ENCODE peak calls at places on chromosomes 1 and 21, in five cellular contexts. Z, Y, H, Q and P are unnamed samples.

GRCh38 chr1:199550384-199551067 is 477.0 kb upstream of the NR5A2 start:
- DNase-seq in Y (no peak), Z (no peak), Q (no peak), H (no peak), P (no peak)

GRCh38 chr21:31656199-31657095 is 3.0 kb upstream of the SOD1 start:
- DNase-seq in Y (no peak), Z (no peak), H (no peak), Q (no peak), P (no peak)

GRCh38 chr1:42171679-42172266 is 7.2 kb upstream of the GUCA2A start:
- DNase-seq in Y (peak), H (no peak), Q (no peak), Z (no peak), P (no peak)

GRCh38 chr1:204479387-204480136 is 15.0 kb downstream of the PIK3C2B start:
- DNase-seq in Q (no peak), Z (peak), Y (peak), H (no peak), P (no peak)

GRCh38 chr1:117425050-117425734 is 57.9 kb downstream of the MAN1A2 start:
- DNase-seq in Q (no peak), H (no peak), Y (no peak), Z (no peak), P (no peak)

GRCh38 chr1:76292418-76293184 is 218.1 kb downstream of the ST6GALNAC3 start:
- DNase-seq in Q (no peak), Z (no peak), H (no peak), Y (no peak), P (peak)

GRCh38 chr1:15343729-15344128 is 66.0 kb upstream of the EFHD2 start:
- DNase-seq in Z (no peak), Q (no peak), Y (no peak), H (no peak), P (no peak)

GRCh38 chr1:62417351-62417999 is 19.4 kb upstream of the USP1 start:
- DNase-seq in Q (no peak), Z (no peak), Y (no peak), H (no peak), P (no peak)

GRCh38 chr1:210236386-210236839 is 3.8 kb downstream of the SERTAD4 start:
- DNase-seq in Q (no peak), Y (no peak), Z (no peak), H (no peak), P (no peak)

GRCh38 chr1:26848947-26849774 is 13.8 kb upstream of the SFN start:
- DNase-seq in Z (peak), Q (no peak), Y (peak), H (peak), P (peak)

GRCh38 chr1:9363061-9363471 is 70.4 kb downstream of the SPSB1 start:
- DNase-seq in H (no peak), Z (no peak), Y (no peak), Q (no peak), P (no peak)

GRCh38 chr1:235187316-235187715 is 26.3 kb upstream of the RBM34 start:
- DNase-seq in Q (no peak), Z (no peak), H (no peak), Y (no peak), P (no peak)

GRCh38 chr1:68327414-68327813 is 95.1 kb upstream of the WLS start:
- DNase-seq in Y (no peak), Z (no peak), H (peak), Q (no peak), P (no peak)

GRCh38 chr1:41950820-41951219 is 32.1 kb upstream of the HIVEP3 start:
- DNase-seq in Q (peak), Y (no peak), H (no peak), Z (no peak), P (no peak)

GRCh38 chr1:59020151-59020997 is 236.5 kb upstream of the JUN start:
- DNase-seq in Z (peak), Y (peak), H (peak), Q (peak), P (peak)

GRCh38 chr21:34526618-34527290 is 14.7 kb upstream of the KCNE1 start:
- DNase-seq in Q (peak), Y (peak), H (peak), Z (peak), P (peak)

GRCh38 chr1:64246294-64246917 is 43.0 kb downstream of the UBE2U start:
- DNase-seq in H (no peak), Q (peak), Y (no peak), Z (no peak), P (no peak)

GRCh38 chr1:67746299-67746698 is 61.3 kb downstream of the GADD45A start:
- DNase-seq in H (no peak), Y (no peak), Q (no peak), Z (no peak), P (no peak)

GRCh38 chr1:200311256-200311655 is 98.6 kb downstream of the ZNF281 start:
- DNase-seq in Z (no peak), Y (no peak), H (no peak), Q (no peak), P (no peak)

GRCh38 chr1:16129316-16129715 is 26.6 kb downstream of the EPHA2 start:
- DNase-seq in H (no peak), Z (no peak), Q (no peak), Y (no peak), P (no peak)

GRCh38 chr1:247417786-247418185 is 1.8 kb downstream of the NLRP3 start:
- DNase-seq in Z (no peak), Y (no peak), H (no peak), Q (no peak), P (no peak)

GRCh38 chr21:24217141-24217540 is 1390.1 kb downstream of the MRPL39 start:
- DNase-seq in Q (no peak), Z (no peak), Y (no peak), H (no peak), P (no peak)

GRCh38 chr1:180586671-180587155 is 27.9 kb downstream of the OVAAL start:
- DNase-seq in H (peak), Z (no peak), Y (peak), Q (no peak), P (peak)

GRCh38 chr21:31420354-31420753 is 76.3 kb upstream of the TIAM1 start:
- DNase-seq in Q (no peak), Y (no peak), Z (no peak), H (no peak), P (no peak)

GRCh38 chr1:229252228-229252984 is 18.5 kb upstream of the RAB4A start:
- DNase-seq in H (no peak), Z (no peak), Q (no peak), Y (no peak), P (no peak)

GRCh38 chr21:43333301-43334062 is 93.4 kb downstream of the SIK1 start:
- DNase-seq in Z (no peak), H (peak), Y (peak), Q (no peak), P (peak)

GRCh38 chr1:116411784-116412479 is 38.9 kb downstream of the ATP1A1 start:
- DNase-seq in H (peak), Q (no peak), Y (no peak), Z (no peak), P (peak)

GRCh38 chr1:232432313-232432712 is 197.6 kb downstream of the SIPA1L2 start:
- DNase-seq in Q (no peak), Z (no peak), Y (no peak), H (peak), P (no peak)

GRCh38 chr1:23585321-23586022 is 26.2 kb upstream of the ID3 start:
- DNase-seq in Z (no peak), H (peak), Q (no peak), Y (no peak), P (peak)

GRCh38 chr1:33328817-33329216 is 7.9 kb upstream of the A3GALT2 start:
- DNase-seq in Y (no peak), H (no peak), Q (no peak), Z (no peak), P (no peak)

GRCh38 chr1:11051781-11052510 is 4.9 kb upstream of the MASP2 start:
- DNase-seq in Z (no peak), Y (no peak), H (no peak), Q (no peak), P (no peak)

GRCh38 chr1:53590104-53590503 is 130.9 kb downstream of the DMRTB1 start:
- DNase-seq in Y (no peak), Z (peak), H (no peak), Q (no peak), P (no peak)

GRCh38 chr1:85320371-85321131 is 44.1 kb upstream of the BCL10 start:
- DNase-seq in Z (no peak), Y (no peak), H (no peak), Q (no peak), P (no peak)

GRCh38 chr1:89890085-89890754 is 69.4 kb downstream of the LRRC8D start:
- DNase-seq in H (no peak), Z (no peak), Y (no peak), Q (no peak), P (no peak)

GRCh38 chr21:45002381-45003204 is 62.8 kb downstream of the SLX9 start:
- DNase-seq in Y (no peak), Q (no peak), Z (no peak), H (no peak), P (no peak)

GRCh38 chr1:199287632-199288031 is 648.8 kb downstream of the PTPRC start:
- DNase-seq in H (peak), Q (no peak), Y (no peak), Z (no peak), P (no peak)

GRCh38 chr1:164561007-164561406 is 2.0 kb downstream of the PBX1 start:
- DNase-seq in Q (no peak), Z (no peak), Y (no peak), H (no peak), P (no peak)
- H3K4me3 ChIP-seq in Q (peak), Z (peak), Y (no peak), H (peak), P (peak)

GRCh38 chr1:162631546-162632233 is 574 bp upstream of the DDR2 start:
- DNase-seq in H (no peak), Q (no peak), Z (no peak), Y (no peak), P (no peak)
- H3K4me3 ChIP-seq in H (peak), Q (no peak), Z (no peak), Y (no peak), P (no peak)

DNA sequence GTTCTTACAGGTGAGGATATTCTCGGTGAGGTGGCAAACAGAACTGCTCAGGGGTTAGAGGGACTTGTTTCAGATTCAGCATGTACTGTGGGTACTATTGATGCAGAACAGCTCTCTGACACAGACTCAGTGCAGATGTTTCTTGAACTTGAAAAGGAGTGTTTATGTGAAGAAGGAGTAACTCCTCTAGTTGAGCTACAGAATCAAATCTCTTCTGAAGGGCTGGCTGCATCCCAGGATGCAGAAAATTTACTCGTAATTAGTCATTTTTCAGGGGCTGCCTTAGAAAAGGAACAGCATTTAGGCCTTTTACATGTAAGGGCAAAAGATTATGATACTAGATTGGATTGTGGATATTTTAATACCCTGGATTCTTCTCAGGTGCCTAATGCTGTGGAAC is 79.9 kb upstream of the BMP8A start:
- DNase-seq in Y (no peak), H (no peak), Z (no peak), Q (no peak), P (no peak)
- H3K4me3 ChIP-seq in Y (no peak), H (peak), Z (no peak), Q (no peak), P (peak)

GRCh38 chr1:228110536-228110935 is 1.4 kb upstream of the MRPL55 start:
- DNase-seq in Q (no peak), Z (no peak), H (no peak), Y (no peak), P (no peak)
- H3K4me3 ChIP-seq in Q (no peak), Z (no peak), H (no peak), Y (no peak), P (no peak)